ENCODE peak calls at places on chromosomes 2 and 18, in six cellular contexts. J, E, L, W, H and D are unnamed samples.

GRCh38 chr2:149344105-149344504 is 13.7 kb downstream of the LYPD6 start:
- DNase-seq in J (no peak), E (no peak), L (no peak), W (no peak), H (no peak), D (no peak)

GRCh38 chr2:239121600-239122012 is 273.7 kb downstream of the TWIST2 start:
- DNase-seq in J (no peak), E (peak; percentile 89), L (no peak), W (no peak), H (no peak), D (no peak)

GRCh38 chr2:226295123-226295522 is 504.5 kb downstream of the IRS1 start:
- DNase-seq in J (no peak), E (no peak), L (no peak), W (no peak), H (no peak), D (no peak)

GRCh38 chr2:144780983-144781382 is 261.1 kb upstream of the ZEB2 start:
- DNase-seq in J (peak; percentile 47), E (no peak), L (no peak), W (peak; percentile 78), H (no peak), D (no peak)

GRCh38 chr2:100895402-100895801 is 75.5 kb downstream of the NPAS2 start:
- DNase-seq in J (peak; percentile 36), E (peak; percentile 57), L (no peak), W (peak; percentile 38), H (no peak), D (no peak)

GRCh38 chr18:32899819-32900218 is 127.0 kb upstream of the KLHL14 start:
- DNase-seq in J (no peak), E (no peak), L (no peak), W (peak; percentile 50), H (no peak), D (no peak)

GRCh38 chr2:102872388-102872787 is 110.6 kb downstream of the TMEM182 start:
- DNase-seq in J (no peak), E (no peak), L (no peak), W (no peak), H (no peak), D (no peak)

GRCh38 chr2:167602122-167602521 is 645.3 kb downstream of the STK39 start:
- DNase-seq in J (no peak), E (no peak), L (no peak), W (no peak), H (no peak), D (peak; percentile 29)

GRCh38 chr2:204251977-204252376 is 293.3 kb upstream of the PARD3B start:
- DNase-seq in J (no peak), E (no peak), L (no peak), W (no peak), H (no peak), D (no peak)

GRCh38 chr18:49754866-49755265 is 58.5 kb downstream of the ACAA2 start:
- DNase-seq in J (peak; percentile 29), E (no peak), L (no peak), W (peak; percentile 48), H (no peak), D (no peak)

GRCh38 chr18:59068672-59069071 is 71.0 kb upstream of the SEC11C start:
- DNase-seq in J (no peak), E (no peak), L (no peak), W (no peak), H (no peak), D (no peak)

GRCh38 chr2:70993689-70993986 is 1.0 kb downstream of the TEX261 start:
- DNase-seq in J (no peak), E (no peak), L (no peak), W (no peak), H (no peak), D (no peak)

GRCh38 chr2:168518555-168519066 is 62.5 kb downstream of the CERS6 start:
- DNase-seq in J (no peak), E (no peak), L (no peak), W (no peak), H (no peak), D (peak; percentile 70)

GRCh38 chr18:28041366-28041765 is 135.6 kb downstream of the CDH2 start:
- DNase-seq in J (peak; percentile 61), E (no peak), L (no peak), W (no peak), H (no peak), D (peak; percentile 87)

GRCh38 chr18:78939105-78939504 is 40.5 kb upstream of the SALL3 start:
- DNase-seq in J (no peak), E (no peak), L (no peak), W (no peak), H (no peak), D (no peak)

GRCh38 chr2:240906141-240906910 is at the start of gene CROCC2:
- DNase-seq in J (no peak), E (no peak), L (no peak), W (no peak), H (peak; percentile 62), D (peak; percentile 48)

GRCh38 chr2:33131820-33132219 is 185.1 kb downstream of the LTBP1 start:
- DNase-seq in J (no peak), E (no peak), L (no peak), W (peak; percentile 53), H (no peak), D (no peak)

GRCh38 chr2:239724194-239724849 is 300.8 kb downstream of the NDUFA10 start:
- DNase-seq in J (no peak), E (no peak), L (no peak), W (no peak), H (no peak), D (no peak)

GRCh38 chr2:221389421-221389820 is 182.7 kb downstream of the EPHA4 start:
- DNase-seq in J (no peak), E (no peak), L (no peak), W (no peak), H (no peak), D (no peak)

GRCh38 chr2:66481100-66481549 is 46.2 kb downstream of the MEIS1 start:
- DNase-seq in J (peak; percentile 85), E (no peak), L (no peak), W (peak; percentile 58), H (no peak), D (peak; percentile 68)

GRCh38 chr2:23700627-23701026 is 226.3 kb downstream of the ATAD2B start:
- DNase-seq in J (no peak), E (no peak), L (peak; percentile 18), W (no peak), H (no peak), D (no peak)

GRCh38 chr2:48107326-48107925 is 201.1 kb upstream of the FBXO11 start:
- DNase-seq in J (peak; percentile 94), E (no peak), L (no peak), W (peak; percentile 90), H (no peak), D (no peak)

GRCh38 chr2:108896741-108897140 is 92.3 kb downstream of the EDAR start:
- DNase-seq in J (no peak), E (no peak), L (no peak), W (no peak), H (no peak), D (no peak)

GRCh38 chr18:62663731-62664336 is 51.5 kb upstream of the PHLPP1 start:
- DNase-seq in J (peak; percentile 94), E (no peak), L (no peak), W (peak; percentile 71), H (no peak), D (no peak)

GRCh38 chr2:43349944-43350343 is 123.5 kb upstream of the ZFP36L2 start:
- DNase-seq in J (peak; percentile 30), E (no peak), L (no peak), W (peak; percentile 24), H (no peak), D (no peak)